ENCODE peak calls at places on chromosomes 5 and 9, in seven cellular contexts. G, X, F, C, I, Y and R are unnamed samples.

GRCh38 chr9:137048655-137049543 is 2.9 kb upstream of the NPDC1 start:
- DNase-seq in G (no peak), X (no peak), F (peak; percentile 92), C (no peak), I (no peak), Y (no peak), R (no peak)

GRCh38 chr9:117095116-117095515 is 319.7 kb downstream of the ASTN2 start:
- DNase-seq in G (no peak), X (no peak), F (no peak), C (no peak), I (no peak), Y (no peak), R (peak; percentile 8)

GRCh38 chr9:37029776-37030590 is 4.1 kb downstream of the PAX5 start:
- DNase-seq in G (no peak), X (no peak), F (no peak), C (no peak), I (no peak), Y (no peak), R (no peak)

GRCh38 chr5:15168397-15168796 is 296.8 kb upstream of the ANKH start:
- DNase-seq in G (no peak), X (no peak), F (no peak), C (no peak), I (no peak), Y (no peak), R (no peak)

GRCh38 chr9:10875752-10876151 is 262.9 kb upstream of the PTPRD start:
- DNase-seq in G (no peak), X (no peak), F (no peak), C (no peak), I (no peak), Y (no peak), R (no peak)

GRCh38 chr5:96096724-96097123 is 135.1 kb upstream of the ELL2 start:
- DNase-seq in G (no peak), X (no peak), F (no peak), C (no peak), I (no peak), Y (no peak), R (no peak)

GRCh38 chr9:137422668-137423000 is 328 bp downstream of the EXD3 start:
- DNase-seq in G (no peak), X (no peak), F (peak; percentile 75), C (no peak), I (no peak), Y (no peak), R (no peak)

GRCh38 chr5:139635606-139636206 is 12.4 kb upstream of the CXXC5 start:
- DNase-seq in G (no peak), X (peak; percentile 73), F (peak; percentile 75), C (no peak), I (no peak), Y (peak; percentile 70), R (peak; percentile 95)

GRCh38 chr5:163978897-163979296 is 473.5 kb downstream of the MAT2B start:
- DNase-seq in G (no peak), X (no peak), F (no peak), C (peak; percentile 1), I (no peak), Y (no peak), R (no peak)

GRCh38 chr9:137971477-137972138 is 94.0 kb downstream of the CACNA1B start:
- DNase-seq in G (no peak), X (no peak), F (no peak), C (no peak), I (no peak), Y (no peak), R (no peak)

GRCh38 chr5:168529361-168530234 is 493 bp downstream of the FBLL1 start:
- DNase-seq in G (no peak), X (no peak), F (no peak), C (no peak), I (no peak), Y (no peak), R (no peak)

GRCh38 chr9:37752646-37753488 is 738 bp upstream of the TRMT10B start:
- DNase-seq in G (no peak), X (no peak), F (no peak), C (no peak), I (no peak), Y (no peak), R (no peak)

GRCh38 chr5:62299600-62299999 is 6.4 kb upstream of the KIF2A start:
- DNase-seq in G (no peak), X (no peak), F (no peak), C (no peak), I (no peak), Y (no peak), R (no peak)
- TF ChIP-seq CEBPB in G (no peak), X (no peak), F (no peak), C (no peak), I (no peak), Y (no peak), R (no peak)

GRCh38 chr5:39192449-39193160 is 26.8 kb downstream of the FYB1 start:
- DNase-seq in G (no peak), X (no peak), F (no peak), C (no peak), I (no peak), Y (no peak), R (no peak)

GRCh38 chr5:39191216-39191615 is 28.1 kb downstream of the FYB1 start:
- DNase-seq in G (no peak), X (no peak), F (no peak), C (no peak), I (no peak), Y (no peak), R (no peak)

GRCh38 chr5:39189297-39189955 is 29.9 kb downstream of the FYB1 start:
- DNase-seq in G (no peak), X (no peak), F (no peak), C (no peak), I (no peak), Y (no peak), R (no peak)

GRCh38 chr5:39187873-39188731 is 31.3 kb downstream of the FYB1 start:
- DNase-seq in G (no peak), X (no peak), F (no peak), C (no peak), I (no peak), Y (no peak), R (no peak)

GRCh38 chr5:39190311-39191102 is 28.9 kb downstream of the FYB1 start:
- DNase-seq in G (no peak), X (no peak), F (no peak), C (no peak), I (no peak), Y (no peak), R (no peak)
- TF ChIP-seq CEBPB in G (no peak), X (no peak), F (no peak), C (no peak), I (no peak), Y (no peak), R (no peak)

DNA sequence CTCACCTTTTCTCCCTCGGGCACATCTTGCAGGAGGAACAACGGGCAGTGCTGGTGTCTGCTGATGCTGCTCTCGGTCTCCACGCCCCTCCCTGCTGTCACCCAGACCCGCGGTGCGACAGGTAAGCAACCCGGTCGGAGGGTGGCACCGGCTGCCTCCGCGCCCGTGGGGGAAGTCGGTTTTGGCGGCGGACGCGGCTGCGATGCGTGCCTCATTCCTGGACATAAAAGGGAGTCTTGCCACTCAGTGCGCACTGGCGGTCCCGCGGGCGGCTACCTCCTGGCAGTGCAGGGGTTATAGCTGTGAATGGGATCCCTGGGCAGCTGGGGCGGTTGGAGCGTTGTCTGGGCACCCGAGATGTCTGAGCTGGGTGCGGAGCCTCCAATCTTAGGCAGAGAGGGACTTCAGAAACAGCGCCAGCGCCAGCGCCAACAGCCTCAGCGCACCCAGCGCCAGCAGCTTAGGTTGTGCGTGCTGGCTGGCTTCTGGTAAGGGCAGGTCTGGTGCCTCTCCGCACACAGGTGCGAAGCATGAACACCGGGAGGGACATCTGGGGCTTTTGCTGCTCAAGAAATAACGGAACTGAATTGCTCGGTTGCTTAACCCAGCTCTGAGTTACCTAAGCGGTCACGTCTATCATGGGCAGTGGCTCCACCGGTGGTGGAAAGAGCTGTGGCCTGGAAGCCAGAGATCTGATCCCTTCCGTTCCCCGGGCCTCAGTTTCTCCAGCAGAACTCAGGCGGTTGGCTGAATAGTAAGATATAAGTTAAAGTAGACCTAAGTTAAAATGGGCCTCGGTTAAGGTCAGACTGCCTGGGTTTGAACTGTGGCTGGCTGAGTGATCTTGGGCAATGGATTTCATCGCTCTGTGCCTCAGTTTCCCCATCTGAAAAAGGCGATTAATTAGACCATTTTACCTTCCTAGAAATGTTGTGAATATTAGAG is 695 bp downstream of the COL15A1 start:
- DNase-seq in G (no peak), X (peak; percentile 24), F (no peak), C (no peak), I (no peak), Y (no peak), R (no peak)
- TF ChIP-seq CEBPB in G (no peak), X (no peak), F (no peak), C (no peak), I (no peak), Y (no peak), R (no peak)

GRCh38 chr5:81486711-81487110 is 92.8 kb upstream of the ACOT12 start:
- DNase-seq in G (no peak), X (no peak), F (no peak), C (no peak), I (no peak), Y (no peak), R (no peak)
- TF ChIP-seq CEBPB in G (no peak), X (no peak), F (no peak), C (no peak), I (no peak), Y (no peak), R (no peak)